ENCODE peak calls at places on chromosome 11, in five cellular contexts. O, V, H, D and Z are unnamed samples.

GRCh38 chr11:77442394-77443053 is 31.4 kb downstream of the PAK1 start:
- DNase-seq in O (no peak), V (no peak), H (no peak), D (no peak), Z (no peak)

GRCh38 chr11:118175600-118176399 is 639 bp downstream of the SCN2B start:
- DNase-seq in O (no peak), V (no peak), H (no peak), D (no peak), Z (no peak)

GRCh38 chr11:45082744-45083543 is 63.5 kb upstream of the PRDM11 start:
- DNase-seq in O (no peak), V (no peak), H (no peak), D (no peak), Z (no peak)

GRCh38 chr11:63560506-63561179 is 2.5 kb downstream of the PLAAT2 start:
- DNase-seq in O (no peak), V (peak; percentile 87), H (no peak), D (peak; percentile 34), Z (no peak)

GRCh38 chr11:118917488-118918127 is 8.1 kb downstream of the BCL9L start:
- DNase-seq in O (peak; percentile 91), V (no peak), H (no peak), D (no peak), Z (peak; percentile 63)

GRCh38 chr11:81059356-81059755 is 1618.5 kb upstream of the TENM4 start:
- DNase-seq in O (no peak), V (no peak), H (no peak), D (no peak), Z (no peak)

GRCh38 chr11:61037694-61038093 is 64.6 kb upstream of the CD5 start:
- DNase-seq in O (no peak), V (no peak), H (no peak), D (no peak), Z (no peak)

GRCh38 chr11:126246636-126247035 is 22.1 kb downstream of the SRPRA start:
- DNase-seq in O (peak; percentile 59), V (no peak), H (no peak), D (no peak), Z (no peak)

GRCh38 chr11:35043933-35044332 is 95.0 kb upstream of the CD44 start:
- DNase-seq in O (no peak), V (no peak), H (no peak), D (no peak), Z (no peak)

DNA sequence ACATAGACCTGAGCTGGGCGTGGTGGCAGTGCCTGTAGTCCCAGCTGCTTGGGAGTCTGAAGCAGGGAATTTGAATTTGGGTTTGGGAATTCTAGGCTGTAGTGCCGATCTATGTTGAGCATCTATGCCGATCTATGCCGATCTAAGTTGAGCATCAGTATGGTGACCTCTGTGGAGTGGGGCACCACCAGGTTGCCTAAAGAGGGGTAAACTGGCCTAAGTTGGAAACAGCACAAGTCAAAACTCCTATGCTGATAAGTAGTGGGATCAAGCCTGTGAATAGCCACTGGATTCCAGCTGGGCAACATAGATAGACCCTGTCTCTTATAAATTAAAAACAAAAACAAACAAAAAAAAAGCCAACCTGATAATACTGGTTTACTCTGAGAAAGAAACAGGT is 7.4 kb downstream of the WEE1 start:
- DNase-seq in O (no peak), V (no peak), H (no peak), D (no peak), Z (no peak)
- H3K36me3 ChIP-seq in O (peaks cover 32% of the 10 kb centered on the region), V (peaks cover 33% of the 10 kb centered on the region), H (peaks cover 91% of the 10 kb centered on the region), D (no peaks in the 10 kb centered on the region), Z (no peaks in the 10 kb centered on the region)

DNA sequence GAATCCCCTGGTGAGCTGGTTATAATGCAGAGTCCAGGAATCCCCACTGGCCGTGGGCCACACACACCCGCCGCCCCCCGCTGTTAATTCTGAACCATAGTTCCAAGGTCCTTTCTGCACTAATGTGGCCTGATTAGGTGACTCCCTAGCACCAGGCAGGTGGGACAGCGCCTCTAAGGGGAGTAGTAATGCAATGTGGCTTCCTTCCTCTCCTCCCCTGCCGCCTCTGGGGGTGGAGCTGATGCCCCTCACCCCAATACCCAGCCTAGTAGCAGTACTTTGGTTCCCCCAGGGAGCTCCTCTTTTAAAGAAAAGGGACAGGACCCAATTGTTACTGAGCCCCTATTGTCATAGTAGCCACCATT is 14.4 kb downstream of the RTN4RL2 start:
- DNase-seq in O (no peak), V (no peak), H (no peak), D (no peak), Z (no peak)
- H3K4me3 ChIP-seq in O (no peak overlapping the region), V (no peak overlapping the region), H (no peak overlapping the region), D (no peak overlapping the region), Z (no peak overlapping the region)

DNA sequence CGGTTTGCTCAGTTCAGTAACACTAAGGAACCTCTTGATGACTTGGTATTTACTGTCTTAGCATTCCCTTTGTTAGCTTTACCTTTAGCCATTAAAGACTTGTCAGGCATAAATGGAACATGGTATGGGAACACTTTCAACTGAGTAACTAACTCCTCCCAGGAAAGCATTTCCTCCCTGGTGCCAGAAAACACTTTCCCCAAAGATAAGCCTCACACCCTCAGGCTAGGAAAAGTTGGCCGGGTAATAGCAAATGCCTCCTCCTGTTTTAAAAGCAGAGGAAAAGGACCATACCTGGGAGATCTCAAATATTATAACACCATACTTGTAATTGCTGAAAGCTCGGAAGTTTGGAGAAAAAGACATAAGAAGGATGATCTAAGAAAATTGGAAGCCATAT is 12.0 kb downstream of the KCNJ11 start:
- DNase-seq in O (no peak), V (no peak), H (no peak), D (no peak), Z (no peak)
- H3K9me3 ChIP-seq in O (peaks cover 22% of the 10 kb centered on the region), V (peaks cover 23% of the 10 kb centered on the region), H (peaks cover 30% of the 10 kb centered on the region), D (peaks cover 9% of the 10 kb centered on the region), Z (no peaks in the 10 kb centered on the region)

DNA sequence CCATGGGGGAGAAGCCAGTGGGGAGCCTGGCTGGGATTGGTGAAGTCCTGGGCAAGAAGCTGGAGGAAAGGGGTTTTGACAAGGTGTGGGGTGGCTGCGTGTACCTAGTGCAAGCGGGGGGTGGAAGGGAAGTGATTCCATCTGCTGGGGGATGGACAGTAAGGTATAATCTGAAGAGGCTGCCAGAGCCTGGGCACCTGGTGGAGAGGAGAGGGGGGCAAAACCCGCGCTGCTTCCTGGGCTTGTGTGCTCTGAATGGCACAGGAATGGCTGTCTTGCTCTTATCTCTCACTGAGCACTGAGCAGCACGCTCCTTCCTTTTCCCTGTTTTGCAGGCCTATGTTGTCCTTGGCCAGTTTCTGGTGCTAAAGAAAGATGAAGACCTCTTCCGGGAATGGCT is 988 bp downstream of the BANF1 start:
- DNase-seq in O (no peak), V (no peak), H (no peak), D (no peak), Z (no peak)
- H3K36me3 ChIP-seq in O (peaks cover 26% of the 10 kb centered on the region), V (peaks cover 40% of the 10 kb centered on the region), H (peaks cover 45% of the 10 kb centered on the region), D (peaks cover 23% of the 10 kb centered on the region), Z (peaks cover 32% of the 10 kb centered on the region)

DNA sequence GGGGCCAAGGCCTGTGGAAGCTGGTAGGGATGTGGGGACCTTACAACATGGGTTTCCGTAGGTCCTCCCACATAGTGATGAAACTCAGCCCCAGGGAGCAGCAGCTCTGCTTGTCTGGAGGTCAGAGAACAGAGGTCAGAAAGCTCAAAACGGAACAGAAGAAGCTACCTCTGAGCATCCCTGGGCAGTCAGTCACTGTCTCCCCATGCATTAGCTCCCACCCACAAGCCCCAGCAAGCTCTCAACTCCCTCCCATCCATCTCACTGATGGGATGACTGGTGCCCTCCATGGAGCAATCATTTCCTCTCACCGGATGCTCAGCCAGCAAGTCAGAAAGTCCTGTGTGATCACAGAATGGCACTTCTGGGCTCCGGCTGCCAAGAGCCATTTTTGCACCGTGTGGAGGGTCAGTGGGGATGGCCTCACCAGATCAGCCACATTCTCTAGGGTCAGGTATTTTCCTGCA is 1.9 kb downstream of the TPP1 start:
- DNase-seq in O (no peak), V (no peak), H (no peak), D (no peak), Z (no peak)
- H3K4me3 ChIP-seq in O (no peak overlapping the region), V (peak overlapping the region; percentile 78), H (no peak overlapping the region), D (peak overlapping the region; percentile 89), Z (no peak overlapping the region)

GRCh38 chr11:134439181-134439580 is 27.1 kb upstream of the B3GAT1 start:
- DNase-seq in O (no peak), V (no peak), H (no peak), D (no peak), Z (no peak)

GRCh38 chr11:134436781-134437180 is 24.7 kb upstream of the B3GAT1 start:
- DNase-seq in O (no peak), V (no peak), H (no peak), D (no peak), Z (no peak)

GRCh38 chr11:134438533-134438932 is 26.5 kb upstream of the B3GAT1 start:
- DNase-seq in O (no peak), V (no peak), H (no peak), D (no peak), Z (no peak)

GRCh38 chr11:134440851-134441645 is 29.0 kb upstream of the B3GAT1 start:
- DNase-seq in O (no peak), V (no peak), H (no peak), D (no peak), Z (no peak)

DNA sequence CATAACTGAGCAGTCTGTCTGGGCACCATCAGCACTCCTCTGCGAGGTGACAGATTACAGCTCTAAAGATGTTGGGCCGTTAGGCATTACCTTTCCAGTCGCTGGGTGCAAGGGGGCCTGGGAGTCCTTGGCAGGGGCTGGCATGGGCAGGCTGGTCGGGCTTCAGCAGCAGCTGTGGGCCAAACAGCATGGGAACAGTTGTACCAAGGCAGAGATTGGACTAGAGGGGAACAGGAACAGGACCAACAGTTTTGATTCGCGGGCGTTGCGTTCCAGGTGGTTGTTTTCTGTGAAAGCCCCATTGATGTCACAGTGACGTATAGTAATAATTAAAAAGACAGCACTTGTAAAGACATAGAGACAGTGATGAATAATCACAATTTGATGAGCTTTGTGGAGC is 25.8 kb upstream of the B3GAT1 start:
- DNase-seq in O (no peak), V (no peak), H (no peak), D (no peak), Z (no peak)
- H3K9me3 ChIP-seq in O (peaks cover 47% of the 10 kb centered on the region), V (no peaks in the 10 kb centered on the region), H (no peaks in the 10 kb centered on the region), D (no peaks in the 10 kb centered on the region), Z (no peaks in the 10 kb centered on the region)